ENCODE peak calls at places on chromosomes 6 and 20, in nine cellular contexts. Z is PC-3, J is SK-N-SH, N is GM23338, T is hepatocyte, S is OCI-LY7, H is neural progenitor cell, M is HCT116, R is MM.1S. W is an unnamed sample. For H3K4me1, the result is how much of the 10 kb centered on the place peaks cover.

GRCh38 chr6:37648465-37649330 is 49.0 kb downstream of the MDGA1 start:
- DNase-seq in Z (no peak), J (no peak), N (peak), T (peak), S (no peak), H (peak), M (peak), R (no peak), W (peak)

GRCh38 chr6:7730852-7731251 is 5.0 kb downstream of the BMP6 start:
- DNase-seq in Z (peak), J (no peak), N (no peak), T (no peak), S (no peak), H (no peak), M (no peak), R (no peak), W (peak)

GRCh38 chr20:31987744-31988143 is 19.8 kb downstream of the XKR7 start:
- DNase-seq in Z (peak), J (no peak), N (peak), T (peak), S (no peak), H (no peak), M (no peak), R (no peak), W (peak)

GRCh38 chr6:165001502-165002157 is 307.8 kb downstream of the C6orf118 start:
- DNase-seq in Z (no peak), J (no peak), N (no peak), T (no peak), S (no peak), H (no peak), M (no peak), R (no peak), W (no peak)

GRCh38 chr6:156028310-156029131 is 572.9 kb upstream of the NOX3 start:
- DNase-seq in Z (no peak), J (peak), N (no peak), T (no peak), S (peak), H (no peak), M (no peak), R (no peak), W (no peak)

GRCh38 chr6:152129606-152130249 is 322.2 kb downstream of the ESR1 start:
- DNase-seq in Z (no peak), J (no peak), N (peak), T (no peak), S (no peak), H (no peak), M (no peak), R (no peak), W (peak)

GRCh38 chr6:167495506-167496391 is 170.9 kb downstream of the TTLL2 start:
- DNase-seq in Z (no peak), J (peak), N (no peak), T (no peak), S (no peak), H (peak), M (no peak), R (no peak), W (no peak)

GRCh38 chr20:43016257-43016656 is 173.4 kb downstream of the PTPRT start:
- DNase-seq in Z (no peak), J (no peak), N (no peak), T (no peak), S (no peak), H (no peak), M (no peak), R (no peak), W (no peak)

GRCh38 chr20:22402990-22403859 is 181.1 kb downstream of the FOXA2 start:
- DNase-seq in Z (peak), J (no peak), N (peak), T (peak), S (no peak), H (peak), M (no peak), R (peak), W (peak)

GRCh38 chr20:10924628-10925266 is 250.9 kb upstream of the JAG1 start:
- DNase-seq in Z (peak), J (no peak), N (no peak), T (peak), S (no peak), H (no peak), M (no peak), R (no peak), W (peak)

GRCh38 chr6:29663300-29664039 is 6.6 kb downstream of the MOG start:
- DNase-seq in Z (no peak), J (no peak), N (peak), T (no peak), S (no peak), H (no peak), M (no peak), R (no peak), W (no peak)

GRCh38 chr6:15365273-15365687 is 119.4 kb downstream of the JARID2 start:
- DNase-seq in Z (peak), J (peak), N (peak), T (peak), S (no peak), H (peak), M (no peak), R (no peak), W (peak)

GRCh38 chr6:150992682-150993081 is 127.2 kb downstream of the MTHFD1L start:
- DNase-seq in Z (peak), J (no peak), N (peak), T (no peak), S (no peak), H (no peak), M (no peak), R (no peak), W (peak)

GRCh38 chr6:170088349-170088951 is 202.4 kb downstream of the DLL1 start:
- DNase-seq in Z (no peak), J (no peak), N (no peak), T (no peak), S (peak), H (no peak), M (no peak), R (no peak), W (no peak)

GRCh38 chr6:108966855-108967755 is 118.9 kb downstream of the ARMC2 start:
- DNase-seq in Z (peak), J (peak), N (peak), T (peak), S (no peak), H (peak), M (peak), R (no peak), W (peak)

GRCh38 chr6:158536891-158537798 is 22.7 kb upstream of the TMEM181 start:
- DNase-seq in Z (peak), J (peak), N (peak), T (peak), S (no peak), H (peak), M (peak), R (no peak), W (peak)

GRCh38 chr6:39665871-39666270 is 59.3 kb downstream of the KIF6 start:
- DNase-seq in Z (no peak), J (no peak), N (no peak), T (no peak), S (no peak), H (no peak), M (no peak), R (no peak), W (peak)

GRCh38 chr6:152087096-152087495 is 279.6 kb downstream of the ESR1 start:
- DNase-seq in Z (peak), J (no peak), N (no peak), T (no peak), S (no peak), H (no peak), M (no peak), R (no peak), W (no peak)

GRCh38 chr6:69933239-69933638 is 66.9 kb downstream of the COL19A1 start:
- DNase-seq in Z (no peak), J (no peak), N (peak), T (no peak), S (no peak), H (no peak), M (no peak), R (no peak), W (peak)

GRCh38 chr6:1610497-1611321 is 994 bp downstream of the FOXC1 start:
- DNase-seq in Z (peak), J (no peak), N (peak), T (peak), S (no peak), H (peak), M (no peak), R (no peak), W (peak)

GRCh38 chr20:25188218-25188617 is 7.3 kb upstream of the ENTPD6 start:
- DNase-seq in Z (no peak), J (no peak), N (no peak), T (no peak), S (no peak), H (no peak), M (no peak), R (no peak), W (no peak)

GRCh38 chr6:36542041-36542440 is 5.2 kb downstream of the STK38 start:
- DNase-seq in Z (peak), J (no peak), N (no peak), T (no peak), S (no peak), H (no peak), M (no peak), R (no peak), W (no peak)

GRCh38 chr6:158926429-158926828 is 73.6 kb downstream of the RSPH3 start:
- DNase-seq in Z (peak), J (no peak), N (no peak), T (no peak), S (no peak), H (no peak), M (no peak), R (no peak), W (peak)

GRCh38 chr6:48736486-48737206 is 625.6 kb upstream of the PTCHD4 start:
- DNase-seq in Z (peak), J (peak), N (no peak), T (no peak), S (no peak), H (no peak), M (no peak), R (no peak), W (peak)

GRCh38 chr6:161418458-161418945 is 144.6 kb upstream of the AGPAT4 start:
- DNase-seq in Z (peak), J (peak), N (peak), T (peak), S (peak), H (peak), M (peak), R (peak), W (peak)

GRCh38 chr20:61296629-61297019 is 44.6 kb downstream of the CDH4 start:
- DNase-seq in Z (no peak), J (no peak), N (no peak), T (no peak), S (no peak), H (no peak), M (no peak), R (no peak), W (no peak)

GRCh38 chr6:14647311-14647710 is 529.7 kb downstream of the CD83 start:
- DNase-seq in Z (no peak), J (no peak), N (no peak), T (no peak), S (no peak), H (no peak), M (no peak), R (no peak), W (no peak)

GRCh38 chr20:433300-433975 is 25.3 kb downstream of the RBCK1 start:
- DNase-seq in Z (no peak), J (no peak), N (no peak), T (no peak), S (no peak), H (no peak), M (no peak), R (no peak), W (peak)

GRCh38 chr20:20772492-20773047 is 60.1 kb upstream of the RALGAPA2 start:
- DNase-seq in Z (no peak), J (no peak), N (no peak), T (no peak), S (no peak), H (no peak), M (no peak), R (no peak), W (no peak)

GRCh38 chr20:62535282-62535811 is 59.6 kb upstream of the GATA5 start:
- DNase-seq in Z (no peak), J (peak), N (no peak), T (no peak), S (no peak), H (no peak), M (no peak), R (no peak), W (no peak)

GRCh38 chr6:125904871-125905270 is 51.7 kb upstream of the HINT3 start:
- DNase-seq in Z (peak), J (no peak), N (no peak), T (no peak), S (no peak), H (no peak), M (no peak), R (no peak), W (peak)

GRCh38 chr6:52389626-52390360 is 27.8 kb downstream of the PAQR8 start:
- DNase-seq in Z (peak), J (peak), N (no peak), T (peak), S (peak), H (no peak), M (peak), R (peak), W (peak)

GRCh38 chr6:162706236-162706635 is 21.3 kb downstream of the PRKN start:
- DNase-seq in Z (no peak), J (peak), N (no peak), T (no peak), S (no peak), H (no peak), M (no peak), R (no peak), W (peak)

GRCh38 chr20:58039569-58040092 is 188.8 kb downstream of the ANKRD60 start:
- DNase-seq in Z (no peak), J (peak), N (no peak), T (no peak), S (no peak), H (no peak), M (no peak), R (no peak), W (no peak)

GRCh38 chr20:43812216-43812615 is 85.4 kb upstream of the GTSF1L start:
- DNase-seq in Z (peak), J (no peak), N (no peak), T (no peak), S (no peak), H (no peak), M (no peak), R (no peak), W (no peak)

GRCh38 chr20:43746344-43747137 is 19.7 kb upstream of the GTSF1L start:
- DNase-seq in Z (no peak), J (no peak), N (no peak), T (no peak), S (no peak), H (no peak), M (no peak), R (no peak), W (no peak)

GRCh38 chr20:45953672-45954071 is 18.3 kb downstream of the ZNF335 start:
- DNase-seq in Z (no peak), J (no peak), N (no peak), T (no peak), S (no peak), H (no peak), M (no peak), R (no peak), W (no peak)

GRCh38 chr6:111011360-111012142 is 29.7 kb downstream of the RPF2 start:
- DNase-seq in Z (peak), J (peak), N (peak), T (peak), S (peak), H (peak), M (peak), R (peak), W (peak)

DNA sequence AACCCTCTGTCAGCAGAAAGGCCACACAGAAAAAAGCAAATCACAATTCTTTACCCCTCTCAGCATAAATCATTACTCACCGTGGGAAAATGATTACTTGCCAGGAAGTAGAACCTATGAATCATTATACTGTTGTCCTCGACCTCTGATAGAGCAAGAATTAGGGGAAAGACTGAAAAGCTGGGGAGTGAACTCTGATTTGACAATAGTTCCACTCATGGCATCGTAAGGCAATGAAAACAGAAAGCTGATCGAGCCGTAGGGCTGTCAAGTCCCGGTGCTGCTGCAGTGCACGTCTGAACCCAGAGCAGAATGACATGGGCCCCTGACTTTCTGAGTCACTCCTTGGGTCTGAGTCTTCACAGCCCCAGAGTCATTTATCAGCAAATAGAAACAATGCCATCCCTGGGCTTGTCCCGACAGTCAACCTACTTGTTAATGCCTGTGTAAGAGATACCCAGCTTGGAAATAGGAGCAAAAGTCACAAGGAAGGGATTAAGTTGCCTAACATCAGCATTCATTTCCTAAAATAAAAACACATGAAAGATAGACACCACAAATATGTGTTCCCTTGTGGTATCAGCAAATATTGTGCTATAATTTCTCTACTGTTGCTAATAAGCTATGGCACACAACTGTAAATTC is 224.8 kb upstream of the MARCKS start:
- DNase-seq in Z (peak), J (no peak), N (no peak), T (peak), S (peak), H (no peak), M (peak), R (peak), W (peak)
- H3K4me1 ChIP-seq in Z (under half), J (under half), N (under half), T (under half), S (half or more), H (under half), M (under half), R (half or more), W (half or more)

DNA sequence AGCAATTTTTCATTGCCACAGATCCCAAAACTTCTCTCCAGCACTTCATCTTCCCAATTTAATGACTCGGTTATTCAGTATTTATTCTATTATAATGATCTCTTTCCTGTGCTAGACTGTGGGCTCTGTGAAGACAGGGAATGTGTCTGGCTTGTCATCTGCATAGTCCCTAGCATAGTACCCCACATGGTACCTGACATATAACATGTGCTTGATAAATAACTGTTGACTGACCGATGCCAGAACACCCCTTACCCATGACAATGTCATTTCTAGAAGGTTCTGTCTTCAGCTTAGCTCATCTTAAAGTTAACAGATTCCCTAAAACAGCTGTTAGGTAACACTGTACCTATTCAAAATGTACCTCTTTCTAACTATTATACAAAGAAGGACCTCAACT is 3.6 kb downstream of the PXMP4 start:
- DNase-seq in Z (no peak), J (no peak), N (no peak), T (no peak), S (no peak), H (no peak), M (no peak), R (no peak), W (no peak)
- TF ChIP-seq EZH2phosphoT487 in Z (no peak), J (no peak), N (no peak), T (no peak), S (no peak), H (no peak), M (no peak), R (no peak), W (no peak)

GRCh38 chr6:33418690-33419291 is 884 bp upstream of the CUTA start:
- DNase-seq in Z (no peak), J (no peak), N (peak), T (no peak), S (no peak), H (peak), M (no peak), R (no peak), W (no peak)
- H3K4me1 ChIP-seq in Z (under half), J (under half), N (under half), T (under half), S (half or more), H (under half), M (under half), R (under half), W (under half)

GRCh38 chr6:107264357-107264831 is 149.1 kb upstream of the BEND3 start:
- DNase-seq in Z (peak), J (peak), N (no peak), T (peak), S (no peak), H (no peak), M (no peak), R (no peak), W (peak)
- TF ChIP-seq EZH2phosphoT487 in Z (no peak), J (no peak), N (no peak), T (no peak), S (no peak), H (no peak), M (no peak), R (no peak), W (no peak)

DNA sequence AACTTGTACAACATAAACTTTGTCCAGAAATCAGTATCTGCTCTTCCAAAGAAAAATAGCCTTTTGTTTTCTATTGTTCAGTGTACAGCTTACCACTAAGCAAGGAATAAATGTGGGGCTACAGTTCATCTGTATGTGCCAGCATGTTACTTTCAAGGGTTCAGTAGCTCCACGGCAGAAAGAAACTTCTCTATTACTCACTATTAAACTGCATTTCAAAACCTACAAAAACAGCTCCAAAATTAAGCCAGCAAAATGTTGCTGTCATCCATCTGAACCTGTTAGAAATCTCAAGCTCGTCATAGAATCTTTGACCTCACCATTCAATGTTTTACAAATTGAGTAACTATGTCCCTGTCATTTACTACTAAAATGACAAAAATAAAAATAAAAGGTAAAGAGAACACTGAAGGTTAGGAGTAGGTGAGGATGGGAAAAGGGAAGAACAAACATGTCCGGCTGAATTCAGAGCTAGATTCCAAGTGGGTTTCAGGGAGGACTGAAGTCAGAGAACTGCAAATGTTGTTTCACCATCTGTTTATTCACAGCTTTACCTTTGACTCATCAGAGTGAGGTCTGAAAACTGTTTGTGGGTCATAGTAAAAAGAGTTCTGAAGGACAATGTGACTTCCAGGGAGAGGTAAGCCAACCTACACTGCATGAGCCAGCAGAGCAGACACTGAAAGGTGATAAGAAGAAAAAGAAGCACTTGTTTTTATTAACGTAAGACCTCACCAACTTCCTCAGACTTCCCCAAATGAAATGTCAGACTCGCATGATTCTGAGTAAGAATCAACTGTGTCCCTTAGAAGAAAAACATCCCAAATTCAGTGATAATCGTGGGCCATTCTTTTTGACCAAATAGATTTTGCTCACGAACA is 62.0 kb downstream of the ATXN1 start:
- DNase-seq in Z (peak), J (no peak), N (no peak), T (peak), S (no peak), H (no peak), M (no peak), R (no peak), W (peak)
- H3K4me1 ChIP-seq in Z (under half), J (under half), N (under half), T (under half), S (under half), H (under half), M (under half), R (under half), W (under half)

DNA sequence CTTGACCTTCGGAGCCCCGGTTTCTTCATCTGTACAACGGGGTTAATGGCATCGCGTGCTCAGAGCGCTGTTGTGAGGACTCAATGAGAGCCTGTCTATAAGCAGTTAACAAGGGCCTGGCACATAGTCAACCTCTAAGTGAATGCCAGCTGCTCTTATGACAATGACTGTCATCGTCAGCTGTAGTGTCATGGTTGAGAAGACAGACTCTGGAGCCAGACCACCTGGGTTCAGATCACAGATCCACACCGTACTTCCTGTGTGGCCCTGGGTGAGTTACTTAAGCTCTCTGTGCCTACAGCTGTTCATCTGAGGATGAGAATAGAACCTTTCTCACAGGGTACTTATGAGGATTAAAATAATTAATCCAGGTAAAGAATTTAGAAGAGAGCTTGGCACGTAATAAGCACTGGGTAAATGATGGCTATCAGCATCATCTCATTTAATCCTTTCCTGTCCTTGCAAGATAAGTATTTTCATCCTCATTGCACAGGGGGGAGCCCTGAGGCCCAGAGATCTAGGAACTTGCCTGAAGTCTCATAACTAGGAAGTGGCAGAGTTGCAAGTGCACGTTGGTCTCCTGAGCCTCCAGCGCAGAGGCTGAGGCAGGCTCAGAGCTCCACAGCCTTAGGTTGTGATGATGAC is 105.3 kb downstream of the EYA2 start:
- DNase-seq in Z (no peak), J (no peak), N (no peak), T (no peak), S (peak), H (no peak), M (no peak), R (no peak), W (no peak)
- TF ChIP-seq EZH2phosphoT487 in Z (no peak), J (no peak), N (no peak), T (no peak), S (no peak), H (no peak), M (no peak), R (no peak), W (no peak)

W was measured in GM23248.